ENCODE peak calls at places on chromosomes 12 and 14, in four cellular contexts. D, Z, S and R are unnamed samples.

GRCh38 chr12:128814411-128815261 is 9.1 kb downstream of the SLC15A4 start:
- DNase-seq in D (no peak), S (no peak), Z (no peak), R (no peak)

GRCh38 chr12:108364879-108365278 is 25.8 kb upstream of the CMKLR1 start:
- DNase-seq in D (no peak), Z (no peak), S (no peak), R (no peak)

GRCh38 chr14:77910506-77910905 is 110.6 kb downstream of the ADCK1 start:
- DNase-seq in Z (no peak), D (no peak), S (no peak), R (no peak)

GRCh38 chr14:89650077-89650978 is 233.3 kb upstream of the FOXN3 start:
- DNase-seq in Z (no peak), D (no peak), S (no peak), R (no peak)

GRCh38 chr12:57235012-57235727 is 5.7 kb downstream of the SHMT2 start:
- DNase-seq in D (no peak), S (peak), Z (peak), R (peak)

GRCh38 chr14:29390046-29390841 is 537.4 kb downstream of the PRKD1 start:
- DNase-seq in S (no peak), Z (no peak), D (no peak), R (no peak)

GRCh38 chr12:119318811-119319210 is 15.7 kb upstream of the CCDC60 start:
- DNase-seq in D (no peak), Z (no peak), S (no peak), R (no peak)

GRCh38 chr12:98733667-98734350 is 88.7 kb downstream of the APAF1 start:
- DNase-seq in D (no peak), S (no peak), Z (no peak), R (no peak)

GRCh38 chr12:127162307-127162706 is 1104.7 kb upstream of the TMEM132C start:
- DNase-seq in S (no peak), Z (no peak), D (no peak), R (no peak)

GRCh38 chr14:101916816-101917412 is 47.5 kb upstream of the DYNC1H1 start:
- DNase-seq in S (no peak), Z (peak), D (no peak), R (no peak)

GRCh38 chr12:105100207-105100985 is 7.1 kb upstream of the WASHC4 start:
- DNase-seq in D (no peak), Z (no peak), S (no peak), R (peak)

GRCh38 chr12:90037740-90038139 is 329.1 kb upstream of the ATP2B1 start:
- DNase-seq in D (no peak), S (no peak), Z (no peak), R (no peak)

GRCh38 chr14:77243853-77244252 is 27.2 kb downstream of the NGB start:
- DNase-seq in Z (peak), S (no peak), D (no peak), R (no peak)

GRCh38 chr12:30985814-30986452 is 59.4 kb downstream of the TSPAN11 start:
- DNase-seq in S (peak), D (peak), Z (no peak), R (peak)

GRCh38 chr14:54797556-54797955 is 105.1 kb downstream of the GCH1 start:
- DNase-seq in Z (no peak), D (no peak), S (no peak), R (no peak)

GRCh38 chr14:49857427-49858003 is 4.9 kb upstream of the NEMF start:
- DNase-seq in D (no peak), S (no peak), Z (no peak), R (no peak)

GRCh38 chr12:113385282-113385882 is 18.3 kb downstream of the SDS start:
- DNase-seq in D (no peak), S (no peak), Z (no peak), R (no peak)

GRCh38 chr12:76621582-76622024 is 62.0 kb upstream of the OSBPL8 start:
- DNase-seq in Z (no peak), S (peak), D (peak), R (peak)

GRCh38 chr12:62969695-62970094 is 34.7 kb upstream of the PPM1H start:
- DNase-seq in D (no peak), Z (no peak), S (no peak), R (no peak)

GRCh38 chr14:81170104-81170828 is 50.5 kb downstream of the GTF2A1 start:
- DNase-seq in D (peak), S (peak), Z (peak), R (peak)

GRCh38 chr14:63760014-63760413 is 32.1 kb upstream of the SGPP1 start:
- DNase-seq in Z (no peak), D (no peak), S (no peak), R (no peak)

GRCh38 chr12:47085815-47086252 is 6.1 kb upstream of the AMIGO2 start:
- DNase-seq in S (no peak), D (no peak), Z (no peak), R (peak)

GRCh38 chr12:26791328-26791791 is 41.6 kb downstream of the ITPR2 start:
- DNase-seq in D (no peak), Z (no peak), S (no peak), R (no peak)

GRCh38 chr14:92475451-92476187 is 38.0 kb upstream of the RIN3 start:
- DNase-seq in S (peak), D (no peak), Z (peak), R (no peak)

GRCh38 chr14:92952497-92953298 is 29.7 kb downstream of the CHGA start:
- DNase-seq in D (no peak), S (peak), Z (no peak), R (no peak)

GRCh38 chr14:100698719-100699448 is 27.8 kb upstream of the DLK1 start:
- DNase-seq in Z (no peak), S (peak), D (no peak), R (no peak)

GRCh38 chr12:74021937-74022336 is 515.7 kb upstream of the ATXN7L3B start:
- DNase-seq in Z (peak), S (peak), D (peak), R (peak)

GRCh38 chr12:57803317-57803893 is 15.1 kb downstream of the AVIL start:
- DNase-seq in S (peak), D (peak), Z (no peak), R (peak)

GRCh38 chr12:12585115-12585862 is 22.6 kb upstream of the DUSP16 start:
- DNase-seq in Z (no peak), S (no peak), D (no peak), R (no peak)

GRCh38 chr12:6826734-6827436 is 1.3 kb upstream of the P3H3 start:
- DNase-seq in S (peak), Z (no peak), D (no peak), R (no peak)

GRCh38 chr12:108819920-108820699 is 37.3 kb downstream of the SSH1 start:
- DNase-seq in D (no peak), Z (peak), S (no peak), R (no peak)

GRCh38 chr12:39764944-39765560 is 145.4 kb upstream of the ABCD2 start:
- DNase-seq in Z (no peak), S (no peak), D (no peak), R (no peak)

GRCh38 chr14:101068293-101068957 is 164.9 kb upstream of the RTL1 start:
- DNase-seq in Z (peak), D (peak), S (no peak), R (peak)

GRCh38 chr12:26787125-26787495 is 45.9 kb downstream of the ITPR2 start:
- DNase-seq in D (no peak), Z (no peak), S (no peak), R (peak)

GRCh38 chr14:33791971-33792370 is 158.9 kb downstream of the EGLN3 start:
- DNase-seq in D (no peak), Z (no peak), S (no peak), R (no peak)

GRCh38 chr12:124853781-124854636 is 9.7 kb downstream of the SCARB1 start:
- DNase-seq in Z (no peak), S (peak), D (no peak), R (no peak)

GRCh38 chr12:124854637-124855184 is 9.0 kb downstream of the SCARB1 start:
- DNase-seq in S (peak), Z (no peak), D (no peak), R (no peak)

GRCh38 chr12:124852911-124853441 is 10.7 kb downstream of the SCARB1 start:
- DNase-seq in Z (no peak), S (peak), D (no peak), R (no peak)

GRCh38 chr12:124851344-124851743 is 12.3 kb downstream of the SCARB1 start:
- DNase-seq in D (no peak), S (no peak), Z (no peak), R (no peak)

GRCh38 chr12:124852329-124852831 is 11.3 kb downstream of the SCARB1 start:
- DNase-seq in S (peak), D (no peak), Z (peak), R (no peak)
- H3K4me3 ChIP-seq in S (no peak), D (no peak), Z (peak), R (no peak)

GRCh38 chr12:52691765-52692150 is 11.6 kb upstream of the KRT1 start:
- DNase-seq in S (no peak), D (no peak), Z (no peak), R (no peak)

GRCh38 chr12:52690351-52691075 is 10.3 kb upstream of the KRT1 start:
- DNase-seq in D (no peak), Z (no peak), S (no peak), R (no peak)

GRCh38 chr12:52689936-52690335 is 9.7 kb upstream of the KRT1 start:
- DNase-seq in S (no peak), D (no peak), Z (no peak), R (no peak)

GRCh38 chr12:52692253-52692652 is 11.1 kb downstream of the KRT77 start:
- DNase-seq in D (no peak), S (no peak), Z (no peak), R (no peak)

DNA sequence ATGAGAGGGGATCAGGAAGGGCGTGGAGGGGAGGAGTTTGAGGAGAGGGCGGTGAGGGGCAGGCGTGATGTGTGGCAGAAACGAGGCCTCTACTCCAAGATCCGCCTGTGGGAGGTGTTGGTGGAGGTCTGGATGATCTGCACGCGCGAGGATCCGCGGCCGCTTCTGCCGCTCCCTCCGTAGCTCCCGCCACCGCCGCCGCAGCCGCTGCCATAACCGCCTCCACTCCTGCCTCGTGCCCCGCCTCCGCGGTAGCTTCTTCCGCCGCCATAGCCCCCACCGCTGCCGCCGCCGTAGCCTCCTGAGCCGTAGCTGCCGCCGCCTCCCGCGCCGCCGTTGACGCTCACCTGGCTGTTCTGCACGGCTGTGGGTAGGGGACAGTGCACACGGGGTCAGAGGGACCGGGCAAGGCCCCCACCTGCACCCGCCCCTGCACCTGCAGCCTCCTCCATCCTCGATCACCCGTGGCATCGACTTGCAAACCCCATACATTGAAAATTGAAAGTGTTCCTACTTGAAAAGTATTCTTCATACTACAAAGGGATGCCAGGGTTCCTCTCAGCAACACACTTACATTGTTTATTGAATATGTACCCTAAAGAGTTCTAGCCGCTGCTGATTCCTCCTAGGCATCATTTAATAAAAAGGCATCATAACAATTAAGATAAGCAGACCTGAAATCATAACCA is 11.0 kb upstream of the KRT1 start:
- DNase-seq in D (no peak), Z (peak), S (no peak), R (no peak)
- H3K4me3 ChIP-seq in D (no peak), Z (peak), S (peak), R (no peak)

GRCh38 chr12:53757095-53757770 is 5.5 kb upstream of the CISTR start:
- DNase-seq in D (peak), S (peak), Z (peak), R (peak)
- H3K4me3 ChIP-seq in D (no peak), S (no peak), Z (peak), R (peak)

DNA sequence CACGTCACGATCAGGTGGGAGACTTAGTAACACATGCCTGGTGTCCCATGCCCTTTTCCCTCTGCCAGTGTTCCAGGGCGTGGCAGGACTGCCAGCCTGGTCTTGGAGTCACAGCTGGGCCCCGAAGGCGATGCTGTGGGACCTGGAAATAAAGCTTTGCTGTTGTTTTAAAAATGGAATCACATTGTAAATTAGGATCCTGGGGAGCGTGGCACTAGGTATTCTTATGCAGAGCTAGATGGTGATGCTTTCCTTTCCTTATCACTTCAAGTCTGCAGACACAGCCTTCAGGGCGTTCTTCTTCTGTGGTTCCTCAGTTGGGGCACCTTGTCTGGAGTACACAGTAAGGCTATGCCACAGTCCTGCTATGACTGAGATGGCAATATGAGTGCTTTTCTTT is 64.6 kb downstream of the BICD1 start:
- DNase-seq in S (no peak), D (no peak), Z (no peak), R (no peak)
- H3K4me3 ChIP-seq in S (no peak), D (no peak), Z (no peak), R (no peak)

GRCh38 chr12:1795221-1795784 is 25.1 kb upstream of the LRTM2 start:
- DNase-seq in S (no peak), D (no peak), Z (peak), R (no peak)
- H3K4me3 ChIP-seq in S (no peak), D (no peak), Z (peak), R (no peak)

DNA sequence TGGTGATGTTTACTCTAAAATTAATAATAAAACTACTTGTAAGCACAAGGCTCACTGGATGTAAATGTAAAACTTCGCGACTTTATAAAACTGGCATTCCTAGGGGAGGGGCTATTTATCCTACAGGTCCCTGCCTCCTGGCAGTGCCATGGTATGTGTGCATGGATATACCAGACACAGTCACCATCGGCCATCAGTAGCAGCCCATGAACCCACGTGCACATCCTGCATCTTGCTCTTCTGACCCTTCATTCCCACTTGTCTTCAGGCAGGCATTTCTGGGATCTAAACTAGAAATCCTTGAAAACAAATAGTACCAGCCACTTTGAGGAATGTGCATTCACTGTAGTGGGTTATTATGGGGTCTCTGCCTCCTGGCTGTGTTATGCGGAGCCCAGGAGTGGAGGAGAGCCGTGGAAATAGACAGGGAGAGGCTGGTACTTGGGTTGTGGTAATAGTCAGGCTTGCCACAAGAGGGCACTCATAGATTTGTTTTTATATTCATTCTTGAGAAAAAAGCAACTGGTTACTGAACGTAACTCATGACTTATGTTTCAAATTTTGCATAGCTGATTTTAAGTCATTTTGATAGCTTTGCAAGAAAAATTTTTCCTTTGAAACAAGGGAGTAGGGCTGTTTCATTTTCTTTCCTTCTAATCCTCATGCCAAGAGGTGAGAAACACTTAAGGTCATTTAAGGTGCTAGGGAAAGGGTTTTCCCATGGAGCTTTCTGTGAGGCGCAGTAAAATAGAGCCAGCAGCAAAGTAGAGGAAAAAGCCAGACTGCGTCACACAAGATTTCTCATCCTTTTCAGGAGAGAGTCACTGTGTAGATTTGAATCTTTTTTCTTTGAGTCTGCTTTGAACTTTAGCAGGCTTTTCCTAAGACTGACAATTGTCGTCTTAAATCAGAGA is 17.4 kb upstream of the GALNT16 start:
- DNase-seq in Z (no peak), S (no peak), D (peak), R (peak)
- H3K4me3 ChIP-seq in Z (no peak), S (no peak), D (no peak), R (no peak)

DNA sequence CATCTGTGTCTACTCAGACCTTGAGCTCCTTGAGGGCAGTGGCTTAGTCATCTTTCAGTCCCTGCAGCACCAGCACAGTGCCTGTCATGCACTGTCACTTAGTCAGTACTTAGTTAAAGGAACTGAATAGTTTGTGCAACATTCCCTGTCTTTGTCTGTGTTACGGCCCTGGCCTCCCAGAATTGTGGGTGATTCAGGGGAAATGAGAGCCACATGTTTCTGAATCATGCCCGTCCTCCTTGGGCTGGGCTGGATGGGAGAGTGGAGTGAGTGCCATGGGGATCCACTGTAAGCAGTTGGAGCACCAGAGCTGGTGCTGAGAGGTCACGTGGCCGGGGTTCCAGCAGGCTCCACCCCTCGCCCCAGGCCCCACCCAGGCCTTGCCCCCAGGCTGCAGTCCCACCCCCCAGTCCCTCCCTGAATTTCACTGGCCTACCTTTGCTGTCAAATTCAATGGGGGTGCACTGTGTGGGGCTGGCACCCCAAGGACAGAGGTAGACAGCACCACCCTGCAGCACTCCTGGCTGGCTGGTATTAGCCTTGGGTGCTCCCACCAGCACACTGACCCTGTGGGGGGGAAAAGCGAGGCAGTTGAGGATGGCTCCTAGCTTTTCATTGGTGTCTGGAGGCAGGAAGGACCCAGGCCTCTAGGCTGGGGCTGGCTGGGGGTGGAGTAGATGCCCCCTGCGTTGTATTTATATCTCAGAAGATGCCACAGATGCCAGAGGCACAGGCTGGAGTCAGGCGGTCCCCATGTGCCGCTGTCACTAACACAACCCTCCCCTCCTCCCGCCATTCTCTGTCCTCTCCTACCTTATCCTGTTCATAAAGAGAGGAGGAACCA is 7.4 kb downstream of the ITGA5 start:
- DNase-seq in S (peak), D (no peak), Z (peak), R (no peak)
- H3K4me3 ChIP-seq in S (no peak), D (no peak), Z (peak), R (no peak)

DNA sequence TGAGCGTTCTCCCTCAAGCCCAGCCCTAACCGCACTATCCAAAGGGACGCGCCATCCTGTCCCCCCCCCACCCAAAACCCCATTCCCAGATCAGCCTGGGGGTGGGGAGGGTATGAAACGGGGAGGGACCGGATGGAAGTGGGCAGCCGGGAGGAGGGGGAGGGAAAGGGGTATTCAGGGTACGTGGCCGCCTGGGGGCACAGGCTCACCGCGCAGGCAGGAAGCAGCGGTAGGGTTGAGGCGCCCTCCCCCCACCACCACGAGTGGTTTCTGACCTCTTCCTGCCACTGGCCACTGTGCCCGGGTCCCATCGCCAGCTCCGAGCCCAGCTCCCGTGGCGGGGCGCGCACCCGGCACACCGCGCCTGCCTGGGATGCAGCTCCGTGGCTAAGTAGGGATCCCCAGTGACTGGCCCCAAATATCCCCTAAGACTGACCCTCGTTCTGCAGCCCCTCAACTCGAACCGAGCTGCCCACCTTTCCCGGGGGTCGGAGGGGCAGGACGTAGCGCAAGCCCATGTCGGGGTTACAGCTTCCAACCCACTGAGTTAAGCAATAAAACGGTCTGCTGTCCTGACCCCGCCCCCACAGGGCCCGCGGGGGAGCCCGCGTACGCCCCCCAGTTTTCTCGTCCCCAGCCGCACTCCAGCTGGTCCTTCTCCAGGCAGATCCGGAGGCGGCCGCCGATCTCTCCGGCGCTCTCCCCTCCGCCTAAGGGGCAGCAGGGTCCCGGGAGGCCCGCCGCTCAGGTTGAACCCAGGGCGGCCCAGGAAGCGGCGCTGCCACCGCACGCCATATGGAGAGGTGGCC is 1.2 kb downstream of the ACTN1 start:
- DNase-seq in S (peak), D (peak), Z (peak), R (peak)
- H3K4me3 ChIP-seq in S (peak), D (peak), Z (peak), R (peak)